ENCODE peak calls at places on chromosomes 11 and 22, in ten cellular contexts. U is SK-N-SH, R is fibroblast of pulmonary artery, G is left ventricle myocardium inferior, T is coronary artery, V is cardiac muscle cell, D is fibroblast of the aortic adventitia, E is AG10803, Y is A549, B is choroid plexus epithelial cell. C is an unnamed sample.

GRCh38 chr11:43419460-43419859 is 60.7 kb downstream of the TTC17 start:
- DNase-seq in U (peak; percentile 26), R (peak; percentile 62), G (no peak), T (no peak), V (peak; percentile 60), D (peak; percentile 58), E (peak; percentile 29), Y (peak; percentile 6), B (peak; percentile 75), C (peak; percentile 34)

GRCh38 chr11:12900496-12900895 is 108.6 kb upstream of the RASSF10 start:
- DNase-seq in U (no peak), R (peak; percentile 93), G (no peak), T (no peak), V (peak; percentile 92), D (peak; percentile 93), E (peak; percentile 94), Y (no peak), B (peak; percentile 90), C (no peak)

GRCh38 chr22:30717331-30717921 is 22.8 kb downstream of the OSBP2 start:
- DNase-seq in U (no peak), R (peak; percentile 78), G (no peak), T (no peak), V (peak; percentile 26), D (peak; percentile 69), E (peak; percentile 80), Y (peak; percentile 3), B (peak; percentile 52), C (no peak)

GRCh38 chr11:118910309-118911112 is 15.2 kb downstream of the BCL9L start:
- DNase-seq in U (no peak), R (peak; percentile 92), G (peak; percentile 77), T (peak; percentile 92), V (peak; percentile 95), D (peak; percentile 95), E (peak; percentile 98), Y (no peak), B (peak; percentile 94), C (peak; percentile 76)

GRCh38 chr22:45511847-45512261 is 9.2 kb downstream of the FBLN1 start:
- DNase-seq in U (no peak), R (peak; percentile 80), G (peak; percentile 80), T (no peak), V (peak; percentile 93), D (peak; percentile 96), E (peak; percentile 91), Y (no peak), B (peak; percentile 96), C (no peak)

GRCh38 chr22:27911329-27911728 is 7.7 kb downstream of the PITPNB start:
- DNase-seq in U (no peak), R (peak; percentile 48), G (no peak), T (no peak), V (peak; percentile 34), D (no peak), E (no peak), Y (no peak), B (no peak), C (no peak)

GRCh38 chr11:75270896-75271415 is 30.4 kb downstream of the TPBGL start:
- DNase-seq in U (no peak), R (peak; percentile 32), G (peak; percentile 3), T (peak; percentile 8), V (no peak), D (peak; percentile 23), E (peak; percentile 36), Y (peak; percentile 47), B (peak; percentile 50), C (no peak)

GRCh38 chr11:95925011-95925410 is 1.1 kb upstream of the MTMR2 start:
- DNase-seq in U (no peak), R (peak; percentile 74), G (no peak), T (no peak), V (peak; percentile 56), D (peak; percentile 53), E (peak; percentile 12), Y (peak; percentile 18), B (peak; percentile 68), C (no peak)

GRCh38 chr11:120500414-120500936 is 11.1 kb upstream of the GRIK4 start:
- DNase-seq in U (no peak), R (no peak), G (no peak), T (no peak), V (no peak), D (no peak), E (peak; percentile 15), Y (no peak), B (no peak), C (no peak)

GRCh38 chr11:10975287-10975721 is 117.5 kb upstream of the ZBED5 start:
- DNase-seq in U (no peak), R (no peak), G (no peak), T (no peak), V (no peak), D (peak; percentile 66), E (no peak), Y (no peak), B (no peak), C (no peak)

GRCh38 chr11:69969890-69970784 is 108.0 kb upstream of the ANO1 start:
- DNase-seq in U (no peak), R (no peak), G (no peak), T (no peak), V (peak; percentile 9), D (no peak), E (no peak), Y (no peak), B (peak; percentile 18), C (no peak)

GRCh38 chr22:50078761-50079160 is 6.5 kb downstream of the MLC1 start:
- DNase-seq in U (peak; percentile 21), R (no peak), G (no peak), T (no peak), V (no peak), D (no peak), E (no peak), Y (no peak), B (no peak), C (no peak)

GRCh38 chr11:126496576-126497403 is 141.3 kb downstream of the ST3GAL4 start:
- DNase-seq in U (no peak), R (no peak), G (no peak), T (no peak), V (no peak), D (no peak), E (no peak), Y (no peak), B (no peak), C (no peak)

GRCh38 chr11:92531051-92531747 is 306.6 kb downstream of the FAT3 start:
- DNase-seq in U (no peak), R (no peak), G (no peak), T (no peak), V (no peak), D (no peak), E (no peak), Y (no peak), B (no peak), C (no peak)

GRCh38 chr22:30906411-30906810 is 62.2 kb downstream of the MORC2 start:
- DNase-seq in U (no peak), R (no peak), G (no peak), T (no peak), V (no peak), D (no peak), E (no peak), Y (no peak), B (no peak), C (no peak)

GRCh38 chr11:74185695-74186094 is 14.6 kb downstream of the PPME1 start:
- DNase-seq in U (no peak), R (no peak), G (no peak), T (no peak), V (no peak), D (peak; percentile 20), E (no peak), Y (no peak), B (peak; percentile 69), C (no peak)

GRCh38 chr11:63611395-63611747 is 2.9 kb downstream of the PLAAT3 start:
- DNase-seq in U (no peak), R (no peak), G (no peak), T (no peak), V (no peak), D (no peak), E (no peak), Y (no peak), B (no peak), C (no peak)
- TF ChIP-seq CTCF in U (no peak), R (no peak), G (no peak), T (no peak), V (no peak), D (no peak), E (no peak), Y (no peak), B (no peak), C (no peak)

DNA sequence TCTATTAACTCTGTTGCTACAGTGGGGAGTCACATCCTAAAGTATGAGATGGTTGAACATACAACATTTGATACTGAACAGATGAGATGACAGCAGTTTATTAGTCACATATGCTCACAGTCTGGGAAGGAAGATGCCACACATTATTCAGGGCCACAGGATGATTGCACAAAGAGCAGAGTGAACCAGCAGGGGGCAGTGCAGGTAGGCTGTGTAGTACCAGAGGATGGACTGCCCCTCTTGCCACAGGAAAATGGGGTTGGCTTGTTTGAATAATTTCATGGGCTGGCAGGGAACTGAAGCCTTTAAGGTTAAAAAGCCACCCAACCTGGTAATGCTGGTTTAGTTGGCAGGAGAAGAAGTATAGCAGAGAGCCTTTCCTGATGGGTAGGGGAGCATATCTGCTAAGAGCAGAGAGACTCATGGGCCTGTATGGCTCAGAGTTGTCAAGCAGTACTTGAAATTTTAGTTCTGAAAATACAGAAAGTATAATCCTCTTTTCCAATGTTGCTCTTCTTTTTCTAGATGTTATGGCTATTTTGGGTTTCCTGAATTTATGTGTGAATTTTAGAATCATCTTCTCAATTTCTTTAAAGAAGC is 180.4 kb upstream of the B3GAT1 start:
- DNase-seq in U (peak; percentile 51), R (peak; percentile 0), G (no peak), T (peak; percentile 24), V (peak; percentile 3), D (no peak), E (no peak), Y (no peak), B (peak; percentile 21), C (no peak)
- TF ChIP-seq CTCF in U (no peak), R (peak; percentile 17), G (no peak), T (no peak), V (peak; percentile 34), D (peak; percentile 2), E (no peak), Y (peak; percentile 5), B (peak; percentile 44), C (peak; percentile 26)

GRCh38 chr11:46322759-46323158 is 24.5 kb upstream of the DGKZ start:
- DNase-seq in U (no peak), R (peak; percentile 35), G (no peak), T (no peak), V (peak; percentile 32), D (peak; percentile 31), E (peak; percentile 46), Y (no peak), B (peak; percentile 41), C (no peak)
- TF ChIP-seq CTCF in U (peak; percentile 56), R (peak; percentile 46), G (peak; percentile 35), T (no peak), V (peak; percentile 41), D (peak; percentile 48), E (peak; percentile 59), Y (peak; percentile 13), B (peak; percentile 61), C (no peak)

GRCh38 chr11:26042113-26042512 is 289.8 kb upstream of the ANO3 start:
- DNase-seq in U (no peak), R (no peak), G (no peak), T (no peak), V (no peak), D (no peak), E (no peak), Y (no peak), B (no peak), C (no peak)
- TF ChIP-seq CTCF in U (no peak), R (no peak), G (no peak), T (no peak), V (no peak), D (no peak), E (no peak), Y (no peak), B (no peak), C (no peak)

GRCh38 chr22:20965888-20966855 is 883 bp upstream of the AIFM3 start:
- DNase-seq in U (peak; percentile 47), R (no peak), G (peak; percentile 8), T (no peak), V (no peak), D (no peak), E (no peak), Y (no peak), B (no peak), C (no peak)
- TF ChIP-seq CTCF in U (no peak), R (no peak), G (no peak), T (no peak), V (no peak), D (no peak), E (no peak), Y (no peak), B (no peak), C (no peak)

C was measured in Calu3.